ENCODE peak calls at places on chromosome 4, in six cellular contexts. Y is A549; V is neural crest cell; S is T-helper 2 cell; J is CD4-positive, alpha-beta T cell; A is activated CD4-positive, alpha-beta T cell treated with anti-CD3 and anti-CD28 coated beads, Interleukin-2, amount 50 U/mL, for 1 hour. Z is an unnamed sample.

GRCh38 chr4:95572304-95572991 is 23.7 kb upstream of the UNC5C start:
- DNase-seq in A (no peak), J (no peak), S (no peak), V (no peak), Y (no peak), Z (no peak)

GRCh38 chr4:21205821-21206531 is 505.7 kb downstream of the PACRGL start:
- DNase-seq in J (no peak), Y (no peak), S (no peak), A (no peak), V (no peak), Z (no peak)

GRCh38 chr4:89303177-89303576 is 4.4 kb downstream of the GPRIN3 start:
- DNase-seq in V (no peak), J (peak), S (no peak), A (peak), Y (no peak), Z (no peak)

GRCh38 chr4:16122784-16123183 is 39.0 kb upstream of the PROM1 start:
- DNase-seq in S (no peak), V (no peak), J (peak), Y (no peak), A (peak), Z (no peak)

GRCh38 chr4:159451006-159451405 is 348.1 kb downstream of the RAPGEF2 start:
- DNase-seq in S (no peak), V (no peak), J (no peak), Y (no peak), A (no peak), Z (no peak)

GRCh38 chr4:8386731-8387130 is 53.8 kb downstream of the ACOX3 start:
- DNase-seq in J (no peak), V (no peak), S (no peak), A (no peak), Y (no peak), Z (no peak)

GRCh38 chr4:53935780-53936179 is 128.6 kb downstream of the CHIC2 start:
- DNase-seq in J (no peak), S (no peak), Y (no peak), V (no peak), A (no peak), Z (no peak)

GRCh38 chr4:61200195-61200990 is at the start of gene ADGRL3:
- DNase-seq in A (no peak), J (no peak), V (peak), S (no peak), Y (no peak), Z (no peak)

GRCh38 chr4:129600898-129601297 is 504.9 kb downstream of the C4orf33 start:
- DNase-seq in J (no peak), V (no peak), A (no peak), S (no peak), Y (no peak), Z (no peak)

GRCh38 chr4:8821151-8821950 is 50.3 kb downstream of the HMX1 start:
- DNase-seq in A (no peak), Y (no peak), J (no peak), V (no peak), S (no peak), Z (no peak)

GRCh38 chr4:85787133-85787532 is 312.2 kb downstream of the ARHGAP24 start:
- DNase-seq in V (no peak), A (no peak), J (no peak), S (no peak), Y (no peak), Z (peak)

GRCh38 chr4:161376275-161376674 is 787.5 kb downstream of the FSTL5 start:
- DNase-seq in Y (no peak), J (no peak), V (no peak), S (no peak), A (no peak), Z (no peak)

GRCh38 chr4:128859887-128860774 is 50.6 kb downstream of the JADE1 start:
- DNase-seq in Y (no peak), J (no peak), V (no peak), A (no peak), S (no peak), Z (no peak)

GRCh38 chr4:181030961-181031360 is 1212.2 kb upstream of the TENM3 start:
- DNase-seq in V (no peak), Y (no peak), J (no peak), A (no peak), S (no peak), Z (no peak)

GRCh38 chr4:159401791-159402380 is 299.0 kb downstream of the RAPGEF2 start:
- DNase-seq in A (no peak), Y (no peak), J (no peak), S (no peak), V (no peak), Z (peak)

GRCh38 chr4:140123666-140124377 is 30.2 kb downstream of the MAML3 start:
- DNase-seq in J (no peak), S (no peak), A (no peak), Y (no peak), V (no peak), Z (no peak)

GRCh38 chr4:90306810-90307209 is 179.6 kb downstream of the CCSER1 start:
- DNase-seq in Y (no peak), J (no peak), V (no peak), A (no peak), S (no peak), Z (no peak)

GRCh38 chr4:100497729-100498250 is 20.0 kb downstream of the EMCN start:
- DNase-seq in J (no peak), Y (no peak), V (no peak), S (no peak), A (no peak), Z (no peak)

GRCh38 chr4:168585168-168586091 is 88.6 kb downstream of the PALLD start:
- DNase-seq in V (peak), J (no peak), S (no peak), Y (peak), A (peak), Z (peak)

GRCh38 chr4:53997901-53998300 is 66.5 kb downstream of the CHIC2 start:
- DNase-seq in A (no peak), Y (no peak), S (no peak), V (no peak), J (no peak), Z (no peak)

Z was measured in SJSA1.